ENCODE peak calls at places on chromosomes 7 and 10, in four cellular contexts. J, W, Z and N are unnamed samples.

GRCh38 chr7:46532571-46532970 is 611.5 kb upstream of the IGFBP3 start:
- DNase-seq in J (no peak), W (no peak), Z (no peak), N (no peak)

GRCh38 chr7:815284-816216 is 16.7 kb upstream of the SUN1 start:
- DNase-seq in J (no peak), W (peak; percentile 41), Z (peak; percentile 26), N (no peak)

GRCh38 chr10:44933117-44933450 is 21.9 kb downstream of the TMEM72 start:
- DNase-seq in J (no peak), W (no peak), Z (no peak), N (no peak)

GRCh38 chr10:86346169-86346793 is 20.3 kb downstream of the GRID1 start:
- DNase-seq in J (no peak), W (peak; percentile 34), Z (no peak), N (no peak)

GRCh38 chr7:114823290-114823689 is 98.6 kb upstream of the MDFIC start:
- DNase-seq in J (no peak), W (no peak), Z (peak; percentile 42), N (no peak)

GRCh38 chr7:107559864-107560263 is 3.9 kb downstream of the COG5 start:
- DNase-seq in J (no peak), W (no peak), Z (peak; percentile 69), N (peak; percentile 36)

GRCh38 chr10:35585903-35586535 is 19.1 kb upstream of the GJD4 start:
- DNase-seq in J (no peak), W (no peak), Z (no peak), N (no peak)

GRCh38 chr10:49092477-49092876 is 22.8 kb downstream of the VSTM4 start:
- DNase-seq in J (no peak), W (no peak), Z (no peak), N (no peak)

GRCh38 chr7:33979300-33979806 is 74.0 kb downstream of the BMPER start:
- DNase-seq in J (no peak), W (no peak), Z (peak; percentile 31), N (no peak)

GRCh38 chr7:15751191-15751701 is 64.8 kb upstream of the MEOX2 start:
- DNase-seq in J (no peak), W (no peak), Z (no peak), N (no peak)

GRCh38 chr10:36256166-36256565 is 614.1 kb upstream of the FZD8 start:
- DNase-seq in J (no peak), W (no peak), Z (peak; percentile 85), N (no peak)

GRCh38 chr7:34751725-34752643 is 94.0 kb downstream of the NPSR1 start:
- DNase-seq in J (no peak), W (no peak), Z (no peak), N (no peak)

GRCh38 chr10:6558272-6558671 is 21.8 kb downstream of the PRKCQ start:
- DNase-seq in J (no peak), W (no peak), Z (no peak), N (no peak)

GRCh38 chr10:78972160-78972946 is 96.4 kb upstream of the ZMIZ1 start:
- DNase-seq in J (peak; percentile 57), W (peak; percentile 61), Z (peak; percentile 78), N (peak; percentile 42)

GRCh38 chr10:110413903-110414562 is 83.7 kb upstream of the DUSP5 start:
- DNase-seq in J (no peak), W (no peak), Z (peak; percentile 37), N (no peak)

GRCh38 chr10:97422921-97423420 is 3.0 kb upstream of the PGAM1 start:
- DNase-seq in J (no peak), W (no peak), Z (peak; percentile 51), N (no peak)

GRCh38 chr7:112266595-112267270 is 60.2 kb downstream of the ZNF277 start:
- DNase-seq in J (no peak), W (no peak), Z (peak; percentile 63), N (no peak)

GRCh38 chr7:74405191-74405898 is 48.4 kb upstream of the GTF2IRD1 start:
- DNase-seq in J (no peak), W (no peak), Z (no peak), N (no peak)

GRCh38 chr10:82768040-82768439 is 893.0 kb downstream of the NRG3 start:
- DNase-seq in J (no peak), W (no peak), Z (no peak), N (no peak)

GRCh38 chr10:62924344-62924748 is 108.2 kb upstream of the EGR2 start:
- DNase-seq in J (no peak), W (no peak), Z (no peak), N (no peak)

GRCh38 chr10:15262036-15262713 is 93.7 kb upstream of the NMT2 start:
- DNase-seq in J (no peak), W (no peak), Z (peak; percentile 57), N (no peak)

GRCh38 chr10:69409968-69410367 is 6.8 kb downstream of the TACR2 start:
- DNase-seq in J (no peak), W (no peak), Z (peak; percentile 57), N (no peak)

GRCh38 chr10:47038881-47039557 is 127.8 kb downstream of the PTPN20 start:
- DNase-seq in J (no peak), W (no peak), Z (no peak), N (no peak)

GRCh38 chr10:52949899-52950298 is 177.3 kb upstream of the MBL2 start:
- DNase-seq in J (no peak), W (no peak), Z (no peak), N (no peak)

GRCh38 chr10:52954407-52954806 is 181.8 kb upstream of the MBL2 start:
- DNase-seq in J (no peak), W (no peak), Z (no peak), N (no peak)

GRCh38 chr10:52950578-52950977 is 178.0 kb upstream of the MBL2 start:
- DNase-seq in J (no peak), W (no peak), Z (no peak), N (no peak)

GRCh38 chr10:52952391-52953079 is 180.0 kb upstream of the MBL2 start:
- DNase-seq in J (no peak), W (no peak), Z (peak; percentile 39), N (no peak)

GRCh38 chr10:52951819-52952218 is 179.2 kb upstream of the MBL2 start:
- DNase-seq in J (no peak), W (no peak), Z (peak; percentile 82), N (peak; percentile 27)
- TF ChIP-seq CTCF in J (peak; percentile 59), W (peak; percentile 29), Z (peak; percentile 64), N (peak; percentile 89)

GRCh38 chr7:44918029-44918428 is 32.7 kb upstream of the PURB start:
- DNase-seq in J (no peak), W (no peak), Z (no peak), N (no peak)

GRCh38 chr7:44920119-44920518 is 34.8 kb upstream of the PURB start:
- DNase-seq in J (no peak), W (no peak), Z (no peak), N (no peak)

GRCh38 chr7:44917465-44917864 is 32.1 kb upstream of the PURB start:
- DNase-seq in J (no peak), W (no peak), Z (no peak), N (no peak)

GRCh38 chr7:44921607-44922350 is 36.4 kb upstream of the PURB start:
- DNase-seq in J (peak; percentile 47), W (peak; percentile 95), Z (peak; percentile 81), N (no peak)

DNA sequence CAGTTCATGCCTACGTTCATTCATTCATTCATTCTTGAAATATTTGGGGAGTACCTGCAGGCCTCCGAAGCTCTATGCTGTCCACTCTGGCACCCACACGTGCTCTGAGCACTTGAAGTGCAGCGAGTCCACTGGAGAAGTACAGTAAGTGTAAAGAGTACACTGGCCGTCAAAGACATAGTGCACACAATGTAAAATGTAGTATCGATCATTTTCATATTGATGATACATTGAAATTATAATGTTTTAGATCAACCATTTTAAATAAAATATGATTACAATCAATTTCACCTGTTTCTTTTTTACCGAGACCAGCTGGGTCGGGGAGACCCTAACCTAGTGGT is 37.0 kb upstream of the PURB start:
- DNase-seq in J (no peak), W (no peak), Z (no peak), N (no peak)
- TF ChIP-seq CTCF in J (no peak), W (no peak), Z (no peak), N (no peak)

DNA sequence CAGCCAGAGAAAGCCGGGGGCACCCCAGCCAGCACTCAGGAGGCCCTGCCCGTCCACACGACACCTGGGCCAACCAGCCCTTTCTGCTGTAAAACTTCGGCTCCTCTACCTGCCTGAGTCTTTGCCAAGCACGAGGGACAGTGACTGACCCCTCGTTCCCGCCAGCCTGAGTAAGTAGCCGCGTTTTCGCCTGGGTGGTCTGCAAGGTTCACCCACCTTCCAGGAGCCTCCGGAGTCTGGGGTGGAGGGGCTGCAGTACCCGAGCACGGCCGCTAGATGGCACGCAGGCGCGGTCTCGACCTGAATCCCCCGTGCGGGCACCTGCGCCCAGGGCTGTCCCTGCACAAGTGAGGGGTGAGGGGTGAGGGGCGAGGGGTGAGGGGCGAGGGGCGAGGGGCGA is 192.7 kb downstream of the PTPRN2 start:
- DNase-seq in J (no peak), W (peak; percentile 62), Z (no peak), N (no peak)
- TF ChIP-seq CTCF in J (peak; percentile 89), W (peak; percentile 73), Z (peak; percentile 41), N (peak; percentile 40)

GRCh38 chr7:103573479-103574058 is 127.6 kb upstream of the SLC26A5 start:
- DNase-seq in J (peak; percentile 22), W (no peak), Z (peak; percentile 54), N (no peak)
- TF ChIP-seq CTCF in J (peak; percentile 62), W (peak; percentile 66), Z (peak; percentile 45), N (peak; percentile 53)

GRCh38 chr7:20033621-20034200 is 183.5 kb downstream of the MACC1 start:
- DNase-seq in J (peak; percentile 5), W (no peak), Z (peak; percentile 35), N (peak; percentile 69)

GRCh38 chr7:20030417-20030816 is 186.8 kb downstream of the MACC1 start:
- DNase-seq in J (no peak), W (no peak), Z (no peak), N (no peak)

GRCh38 chr7:20030915-20031362 is 186.2 kb downstream of the MACC1 start:
- DNase-seq in J (no peak), W (no peak), Z (peak; percentile 14), N (peak; percentile 37)

DNA sequence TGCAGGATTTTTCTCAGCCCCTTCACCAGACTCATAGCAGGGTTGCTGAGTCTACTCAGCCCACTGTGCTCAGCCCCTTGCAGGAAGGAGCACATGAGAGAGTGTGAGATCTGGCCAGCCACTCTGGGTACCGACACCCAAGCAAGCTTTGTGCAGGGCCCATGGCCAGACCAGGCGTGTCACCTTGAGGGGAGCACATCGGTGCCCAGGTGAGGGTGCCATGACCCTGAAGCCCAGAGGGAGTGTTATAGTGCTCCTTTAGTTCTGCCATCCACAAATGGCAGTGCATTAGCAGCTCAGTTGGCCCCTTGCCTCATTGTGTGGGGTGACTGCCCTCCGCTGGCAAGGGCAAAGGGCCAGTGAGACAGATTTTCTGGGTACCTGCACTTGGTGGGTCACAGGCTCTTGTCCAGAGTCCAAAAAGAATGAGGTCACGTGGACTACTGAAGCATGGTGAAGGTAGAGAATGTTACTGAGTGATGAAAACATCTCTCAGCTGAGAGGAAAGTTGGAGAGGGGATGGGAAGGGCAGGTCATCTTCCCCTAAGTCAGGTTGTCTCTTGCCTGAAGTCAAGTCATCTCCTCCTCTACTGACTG is 181.8 kb downstream of the MACC1 start:
- DNase-seq in J (no peak), W (no peak), Z (no peak), N (peak; percentile 43)
- TF ChIP-seq CTCF in J (no peak), W (no peak), Z (no peak), N (no peak)

GRCh38 chr10:20002657-20003056 is 186.4 kb downstream of the PLXDC2 start:
- DNase-seq in J (no peak), W (no peak), Z (no peak), N (no peak)
- TF ChIP-seq CTCF in J (no peak), W (no peak), Z (no peak), N (no peak)

GRCh38 chr10:122254831-122255230 is 16.3 kb upstream of the BTBD16 start:
- DNase-seq in J (no peak), W (no peak), Z (no peak), N (no peak)
- TF ChIP-seq CTCF in J (no peak), W (no peak), Z (no peak), N (no peak)